ENCODE peak calls at places on chromosome 5, in seven cellular contexts. R is stimulated activated CD8-positive, alpha-beta memory T cell treated with anti-CD3 and anti-CD28 coated beads, Interleukin-7, amount 100 ng/mL, for 24 hours; I is activated T-helper 1 cell treated with anti-CD3 and anti-CD28 coated beads, Interleukin-12 subunit alpha, Interleukin-12 subunit beta, Interleukin-2, Interleukin-4 antibody, amounts not matched to agents 30 ng/mL and 10 ng/mL and 1 ng/mL, durations not matched to agents 14 hours and 24 hours and 36 hours; S is NCI-H1092 treated with DMSO at 0.1 percent for 48 hours; X is stimulated activated CD4-positive, alpha-beta T cell treated with anti-CD3 and anti-CD28 coated beads, Interleukin-4, amount 100 ng/mL, for 48 hours; P is GM23248; H is OCI-M1. M is an unnamed sample.

GRCh38 chr5:139644001-139644456 is 4.1 kb upstream of the CXXC5 start:
- DNase-seq in R (no peak), I (no peak), S (no peak), X (no peak), P (no peak), H (no peak), M (no peak)

GRCh38 chr5:71778678-71779276 is 59.7 kb downstream of the CARTPT start:
- DNase-seq in R (no peak), I (no peak), S (peak), X (no peak), P (peak), H (peak), M (no peak)

GRCh38 chr5:178383919-178384814 is 151.6 kb upstream of the PHYKPL start:
- DNase-seq in R (no peak), I (no peak), S (no peak), X (no peak), P (peak), H (no peak), M (no peak)

GRCh38 chr5:76500633-76501393 is 97.7 kb downstream of the IQGAP2 start:
- DNase-seq in R (no peak), I (no peak), S (no peak), X (no peak), P (no peak), H (no peak), M (no peak)

GRCh38 chr5:107337281-107337680 is 333.5 kb downstream of the EFNA5 start:
- DNase-seq in R (no peak), I (no peak), S (no peak), X (no peak), P (peak), H (no peak), M (no peak)

GRCh38 chr5:62720036-62720441 is 141.4 kb downstream of the LRRC70 start:
- DNase-seq in R (no peak), I (no peak), S (peak), X (peak), P (peak), H (peak), M (no peak)

GRCh38 chr5:128773378-128773777 is 191.9 kb upstream of the SLC27A6 start:
- DNase-seq in R (no peak), I (no peak), S (no peak), X (no peak), P (no peak), H (no peak), M (no peak)

GRCh38 chr5:98975223-98975622 is 46.4 kb upstream of the CHD1 start:
- DNase-seq in R (no peak), I (no peak), S (no peak), X (no peak), P (no peak), H (no peak), M (no peak)

GRCh38 chr5:147327905-147328304 is 93.1 kb downstream of the STK32A start:
- DNase-seq in R (no peak), I (no peak), S (no peak), X (no peak), P (no peak), H (no peak), M (no peak)

GRCh38 chr5:151183451-151184245 is 26.1 kb upstream of the ANXA6 start:
- DNase-seq in R (no peak), I (no peak), S (peak), X (no peak), P (peak), H (no peak), M (no peak)

GRCh38 chr5:93189707-93190120 is 391.3 kb downstream of the NR2F1-AS1 start:
- DNase-seq in R (no peak), I (no peak), S (no peak), X (no peak), P (peak), H (no peak), M (no peak)

GRCh38 chr5:177023247-177023703 is 779 bp downstream of the ZNF346 start:
- DNase-seq in R (no peak), I (peak), S (no peak), X (no peak), P (peak), H (peak), M (no peak)

GRCh38 chr5:124524552-124525232 is 221.7 kb downstream of the ZNF608 start:
- DNase-seq in R (no peak), I (no peak), S (no peak), X (no peak), P (no peak), H (no peak), M (no peak)

GRCh38 chr5:168734657-168735344 is 155.6 kb upstream of the PANK3 start:
- DNase-seq in R (no peak), I (no peak), S (no peak), X (no peak), P (peak), H (no peak), M (no peak)

GRCh38 chr5:14714706-14715105 is 50.2 kb downstream of the OTULIN start:
- DNase-seq in R (no peak), I (no peak), S (peak), X (no peak), P (no peak), H (no peak), M (no peak)

GRCh38 chr5:180338001-180338707 is 15.0 kb downstream of the GFPT2 start:
- DNase-seq in R (no peak), I (no peak), S (no peak), X (no peak), P (peak), H (no peak), M (no peak)

GRCh38 chr5:177366528-177367322 is 9.0 kb downstream of the RGS14 start:
- DNase-seq in R (no peak), I (no peak), S (no peak), X (no peak), P (peak), H (no peak), M (no peak)

GRCh38 chr5:152349683-152350526 is 55.2 kb downstream of the NMUR2 start:
- DNase-seq in R (no peak), I (no peak), S (peak), X (peak), P (peak), H (peak), M (no peak)

GRCh38 chr5:172939561-172939960 is 19.7 kb upstream of the RPL26L1 start:
- DNase-seq in R (no peak), I (no peak), S (peak), X (no peak), P (no peak), H (no peak), M (peak)

GRCh38 chr5:151132959-151133358 is 24.6 kb downstream of the ANXA6 start:
- DNase-seq in R (no peak), I (no peak), S (no peak), X (no peak), P (no peak), H (no peak), M (no peak)

GRCh38 chr5:93748875-93749397 is 7.5 kb upstream of the POU5F2 start:
- DNase-seq in R (no peak), I (no peak), S (no peak), X (no peak), P (no peak), H (peak), M (no peak)

GRCh38 chr5:15807861-15808260 is 307.9 kb downstream of the FBXL7 start:
- DNase-seq in R (no peak), I (no peak), S (no peak), X (no peak), P (peak), H (peak), M (no peak)

M was measured in NCI-H446 treated with DMSO at 0.1 percent for 48 hours.